ENCODE peak calls at places on chromosomes 11 and 22, in six cellular contexts. Z, R, Y, T, X and B are unnamed samples.

GRCh38 chr11:74933765-74934164 is 15.1 kb downstream of the XRRA1 start:
- DNase-seq in X (no peak), Z (no peak), R (no peak), T (no peak), Y (no peak), B (no peak)

GRCh38 chr11:18617688-18618340 is 16.3 kb downstream of the SPTY2D1 start:
- DNase-seq in Y (no peak), R (no peak), T (no peak), X (peak), Z (no peak), B (no peak)

GRCh38 chr22:35452351-35452781 is 52.4 kb downstream of the MCM5 start:
- DNase-seq in Y (no peak), T (no peak), R (no peak), Z (no peak), X (no peak), B (peak)

GRCh38 chr11:2776351-2777061 is 76.7 kb upstream of the KCNQ1OT1 start:
- DNase-seq in Z (no peak), T (no peak), Y (peak), X (no peak), R (no peak), B (peak)

GRCh38 chr22:40960137-40960536 is 9.0 kb downstream of the RBX1 start:
- DNase-seq in Y (no peak), T (no peak), Z (no peak), R (no peak), X (no peak), B (no peak)

GRCh38 chr11:28209906-28210305 is 101.7 kb downstream of the METTL15 start:
- DNase-seq in T (no peak), R (no peak), Z (no peak), Y (no peak), X (no peak), B (no peak)

GRCh38 chr11:59158206-59159068 is 13.5 kb upstream of the DTX4 start:
- DNase-seq in Z (peak), X (peak), Y (peak), T (peak), R (no peak), B (no peak)

GRCh38 chr11:126082251-126083109 is 19.8 kb upstream of the CDON start:
- DNase-seq in T (no peak), X (no peak), Z (no peak), R (no peak), Y (no peak), B (no peak)

GRCh38 chr22:44594951-44595350 is 96.9 kb upstream of the RTL6 start:
- DNase-seq in X (no peak), Z (no peak), R (no peak), T (no peak), Y (no peak), B (no peak)

GRCh38 chr11:429931-430456 is 11.8 kb downstream of the ANO9 start:
- DNase-seq in X (no peak), T (no peak), Z (no peak), Y (no peak), R (no peak), B (no peak)

GRCh38 chr22:49553076-49553475 is 274.6 kb downstream of the BRD1 start:
- DNase-seq in Y (no peak), T (no peak), X (no peak), Z (no peak), R (no peak), B (peak)

GRCh38 chr11:3164540-3165151 is 464 bp downstream of the OSBPL5 start:
- DNase-seq in X (no peak), Y (no peak), Z (no peak), R (no peak), T (peak), B (no peak)

GRCh38 chr11:102234779-102235439 is 82.4 kb upstream of the BIRC3 start:
- DNase-seq in R (no peak), Z (no peak), T (no peak), X (no peak), Y (no peak), B (no peak)

GRCh38 chr11:31655483-31655882 is 145.9 kb downstream of the ELP4 start:
- DNase-seq in X (no peak), Z (no peak), T (no peak), Y (no peak), R (no peak), B (no peak)

GRCh38 chr11:34653851-34654490 is 33.1 kb downstream of the EHF start:
- DNase-seq in X (no peak), Y (no peak), T (no peak), Z (no peak), R (no peak), B (peak)

GRCh38 chr11:65766535-65766934 is 14.2 kb downstream of the AP5B1 start:
- DNase-seq in R (no peak), Z (no peak), Y (no peak), T (no peak), X (no peak), B (no peak)

DNA sequence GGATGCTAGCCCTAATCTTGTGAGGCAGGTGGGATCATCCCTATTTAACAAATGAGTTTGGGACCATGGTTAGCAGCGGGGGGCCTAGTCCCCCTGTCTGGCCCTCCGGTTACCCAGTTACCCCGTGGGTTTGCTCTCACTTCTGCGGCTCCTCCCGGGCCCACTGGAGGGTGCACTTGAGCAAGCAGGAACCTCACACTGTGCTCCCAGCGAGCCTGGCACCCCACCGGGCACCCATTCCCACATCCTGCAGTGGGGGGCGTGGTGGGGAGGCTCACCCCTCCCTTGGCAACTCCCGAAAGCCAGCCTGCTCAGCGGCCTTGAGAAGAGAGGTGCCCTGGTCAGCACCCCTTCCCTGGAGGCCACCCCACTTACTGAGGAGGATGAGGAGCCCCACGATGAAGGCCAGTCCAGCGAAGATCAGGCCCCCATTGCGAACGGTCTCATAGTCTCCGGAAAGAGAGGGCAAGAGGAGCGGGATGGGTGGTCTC is 2.5 kb downstream of the FXYD2 start:
- DNase-seq in X (no peak), Z (peak), Y (no peak), T (no peak), R (no peak), B (no peak)
- H3K27ac ChIP-seq in X (no peak), Z (no peak), Y (no peak), T (peak), R (no peak), B (no peak)

GRCh38 chr11:63938481-63939350 is at the start of gene NAA40:
- DNase-seq in X (peak), R (peak), Z (peak), T (peak), Y (peak), B (peak)
- H3K27ac ChIP-seq in X (peak), R (peak), Z (peak), T (peak), Y (peak), B (peak)

GRCh38 chr22:42676059-42676607 is 26.9 kb upstream of the CYB5R3 start:
- DNase-seq in X (no peak), Z (no peak), T (no peak), R (no peak), Y (no peak), B (no peak)
- H3K27ac ChIP-seq in X (no peak), Z (no peak), T (peak), R (peak), Y (peak), B (peak)

GRCh38 chr11:47356129-47356997 is 3.9 kb upstream of the MYBPC3 start:
- DNase-seq in X (no peak), Y (no peak), T (no peak), Z (no peak), R (no peak), B (no peak)

GRCh38 chr11:47356998-47357329 is 4.5 kb upstream of the MYBPC3 start:
- DNase-seq in Z (no peak), T (no peak), R (no peak), X (no peak), Y (no peak), B (no peak)

GRCh38 chr11:47353978-47354774 is 1.7 kb upstream of the MYBPC3 start:
- DNase-seq in Y (no peak), R (no peak), Z (no peak), T (no peak), X (no peak), B (no peak)

GRCh38 chr11:47355283-47356128 is 3.0 kb upstream of the MYBPC3 start:
- DNase-seq in Y (peak), T (peak), X (no peak), Z (no peak), R (peak), B (peak)

GRCh38 chr11:47354913-47355282 is 2.4 kb upstream of the MYBPC3 start:
- DNase-seq in R (no peak), Y (no peak), X (no peak), Z (no peak), T (no peak), B (no peak)
- H3K27ac ChIP-seq in R (no peak), Y (peak), X (no peak), Z (no peak), T (peak), B (peak)

DNA sequence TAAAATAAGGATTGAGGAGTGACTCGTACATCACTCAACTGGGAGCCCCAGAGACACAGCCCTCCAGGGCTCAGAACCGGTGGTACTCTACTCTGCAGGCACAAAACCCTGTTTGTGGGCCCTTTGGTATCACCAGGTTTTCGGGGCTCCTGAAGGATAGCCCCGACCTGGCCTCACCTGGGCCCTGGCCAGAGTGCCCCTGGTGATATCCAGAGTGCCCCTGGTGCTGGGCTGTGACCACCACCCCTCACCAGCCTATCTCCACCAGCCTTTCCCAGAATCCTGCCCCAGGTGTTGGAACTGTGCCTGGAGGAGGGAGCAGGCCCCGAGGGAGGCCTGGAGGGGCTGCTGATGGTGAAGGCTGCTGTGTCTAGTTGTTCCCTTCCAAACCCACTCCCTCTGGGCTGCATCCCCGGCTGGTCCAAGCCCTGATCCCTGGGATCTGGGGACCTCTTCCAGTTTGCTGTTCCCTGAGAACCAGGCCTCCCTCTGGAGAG is 2.2 kb upstream of the GGT5 start:
- DNase-seq in T (no peak), Z (no peak), Y (no peak), X (no peak), R (no peak), B (no peak)
- H3K27ac ChIP-seq in T (peak), Z (no peak), Y (peak), X (no peak), R (peak), B (peak)

GRCh38 chr22:24541681-24542515 is 13.0 kb downstream of the GUCD1 start:
- DNase-seq in X (no peak), Y (no peak), R (no peak), Z (no peak), T (no peak), B (no peak)

GRCh38 chr22:24540470-24540869 is 14.5 kb downstream of the GUCD1 start:
- DNase-seq in T (no peak), X (no peak), R (no peak), Y (no peak), Z (no peak), B (no peak)

GRCh38 chr22:24535348-24535747 is 19.6 kb downstream of the GUCD1 start:
- DNase-seq in Z (no peak), T (no peak), Y (no peak), X (no peak), R (no peak), B (no peak)

GRCh38 chr22:24532075-24532474 is 22.9 kb downstream of the GUCD1 start:
- DNase-seq in X (no peak), T (no peak), Y (no peak), Z (no peak), R (no peak), B (no peak)

GRCh38 chr22:24536089-24536488 is 18.8 kb downstream of the GUCD1 start:
- DNase-seq in Z (no peak), X (no peak), Y (no peak), R (no peak), T (no peak), B (no peak)
- H3K27ac ChIP-seq in Z (no peak), X (no peak), Y (no peak), R (no peak), T (no peak), B (no peak)